ENCODE peak calls at places on chromosome 17, in ten cellular contexts. C is colonic mucosa, T is psoas muscle, P is ascending aorta, G is SJCRH30, S is H9, N is mammary epithelial cell, B is stomach, Z is lower lobe of right lung, U is fibroblast of lung. A is an unnamed sample.

GRCh38 chr17:40980117-40980516 is 4.0 kb downstream of the KRT40 start:
- DNase-seq in B (no peak), P (no peak), Z (no peak), T (no peak), C (no peak), U (no peak), N (no peak), G (no peak), S (no peak), A (no peak)

GRCh38 chr17:58105093-58105492 is 21.9 kb downstream of the DYNLL2 start:
- DNase-seq in P (no peak), Z (no peak), S (no peak), T (no peak), B (no peak), G (no peak), N (no peak), C (no peak), U (no peak), A (no peak)

GRCh38 chr17:60422162-60422665 is at the start of gene CHCT1:
- DNase-seq in B (no peak), P (peak; percentile 52), T (no peak), S (peak; percentile 73), U (no peak), G (no peak), Z (peak; percentile 67), N (no peak), C (no peak), A (no peak)

GRCh38 chr17:32609085-32609484 is 122.3 kb downstream of the CDK5R1 start:
- DNase-seq in U (peak; percentile 6), Z (peak; percentile 68), N (peak; percentile 69), S (no peak), T (peak; percentile 56), C (peak; percentile 24), G (peak; percentile 18), P (peak; percentile 67), B (peak; percentile 87), A (no peak)

GRCh38 chr17:60832206-60832605 is 154.6 kb downstream of the BCAS3 start:
- DNase-seq in N (no peak), Z (no peak), U (no peak), C (no peak), T (no peak), G (peak; percentile 6), S (no peak), B (no peak), P (no peak), A (no peak)

GRCh38 chr17:49456172-49456965 is 38.7 kb upstream of the NGFR start:
- DNase-seq in T (no peak), N (peak; percentile 65), G (peak; percentile 74), U (peak; percentile 77), P (no peak), S (no peak), B (no peak), Z (no peak), C (no peak), A (no peak)

GRCh38 chr17:82449883-82450356 is 632 bp downstream of the CYBC1 start:
- DNase-seq in B (no peak), C (peak; percentile 25), N (no peak), S (no peak), Z (no peak), U (no peak), G (no peak), T (no peak), P (no peak), A (no peak)

GRCh38 chr17:27741361-27741861 is 58.9 kb downstream of the NOS2 start:
- DNase-seq in B (no peak), Z (no peak), C (no peak), U (peak; percentile 3), P (no peak), T (no peak), G (no peak), S (peak; percentile 22), N (peak; percentile 8), A (no peak)

GRCh38 chr17:34757611-34758010 is 178.2 kb downstream of the TMEM132E start:
- DNase-seq in B (no peak), U (no peak), G (no peak), Z (no peak), N (no peak), C (no peak), S (peak; percentile 20), T (no peak), P (peak; percentile 24), A (no peak)

GRCh38 chr17:6780886-6781285 is 4.9 kb downstream of the FBXO39 start:
- DNase-seq in C (no peak), B (no peak), T (no peak), Z (no peak), S (no peak), P (no peak), N (no peak), G (no peak), U (no peak), A (no peak)

GRCh38 chr17:5864910-5865657 is 205.1 kb upstream of the WSCD1 start:
- DNase-seq in N (no peak), G (no peak), C (no peak), B (no peak), T (no peak), Z (no peak), S (peak; percentile 19), P (no peak), U (no peak), A (no peak)

DNA sequence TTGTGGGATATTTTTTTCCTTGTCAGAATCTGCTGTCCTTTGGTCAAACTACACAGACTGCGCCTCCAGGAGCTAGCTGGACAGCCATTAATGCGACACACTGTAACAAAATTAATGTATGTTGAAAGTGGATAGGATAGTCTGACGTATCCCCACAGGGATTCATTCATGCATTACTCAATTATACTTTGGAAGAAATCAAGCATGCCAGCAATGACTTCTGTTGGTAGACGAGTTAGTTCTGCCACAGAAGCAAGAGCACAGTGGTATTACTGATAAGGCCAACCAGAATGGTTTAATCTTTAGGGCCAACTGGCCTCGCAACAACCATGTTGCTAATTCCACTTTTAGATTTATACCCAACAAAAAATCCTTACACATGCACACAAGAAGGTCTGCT is 106.4 kb upstream of the TOB1 start:
- DNase-seq in T (no peak), G (no peak), U (no peak), C (no peak), B (no peak), S (no peak), Z (no peak), P (no peak), N (no peak), A (no peak)
- H3K4me1 ChIP-seq in T (peaks cover 4% of the 10 kb centered on the region), G (no peaks in the 10 kb centered on the region), U (no peaks in the 10 kb centered on the region), C (no peaks in the 10 kb centered on the region), B (peaks cover 4% of the 10 kb centered on the region), S (no peaks in the 10 kb centered on the region), Z (peaks cover 4% of the 10 kb centered on the region), P (peaks cover 13% of the 10 kb centered on the region), N (no peaks in the 10 kb centered on the region), A (peaks cover 4% of the 10 kb centered on the region)

GRCh38 chr17:66654341-66654740 is 180.6 kb upstream of the CACNG5 start:
- DNase-seq in S (no peak), N (peak; percentile 37), C (no peak), U (peak; percentile 64), T (no peak), G (peak; percentile 9), Z (no peak), P (no peak), B (no peak), A (no peak)
- H3K27me3 ChIP-seq in S (no peaks in the 10 kb centered on the region), N (no peaks in the 10 kb centered on the region), C (no peaks in the 10 kb centered on the region), U (no peaks in the 10 kb centered on the region), T (no peaks in the 10 kb centered on the region), G (no peaks in the 10 kb centered on the region), Z (no peaks in the 10 kb centered on the region), P (no peaks in the 10 kb centered on the region), B (no peaks in the 10 kb centered on the region), A (no peaks in the 10 kb centered on the region)

GRCh38 chr17:68598545-68598961 is 2.6 kb downstream of the FAM20A start:
- DNase-seq in B (no peak), G (no peak), Z (no peak), C (no peak), T (no peak), U (no peak), P (no peak), N (no peak), S (no peak), A (no peak)

GRCh38 chr17:68596411-68596945 is 4.7 kb downstream of the FAM20A start:
- DNase-seq in B (no peak), S (no peak), C (no peak), Z (no peak), T (peak; percentile 17), G (no peak), P (no peak), N (no peak), U (no peak), A (no peak)

GRCh38 chr17:68599873-68600122 is 1.4 kb downstream of the FAM20A start:
- DNase-seq in S (no peak), C (no peak), P (no peak), N (no peak), U (no peak), G (no peak), T (no peak), Z (no peak), B (no peak), A (no peak)

GRCh38 chr17:68599091-68599872 is 1.9 kb downstream of the FAM20A start:
- DNase-seq in U (peak; percentile 65), T (no peak), Z (no peak), G (no peak), B (no peak), C (no peak), P (no peak), S (no peak), N (no peak), A (no peak)

GRCh38 chr17:68598074-68598473 is 3.1 kb downstream of the FAM20A start:
- DNase-seq in G (no peak), U (no peak), S (no peak), N (no peak), T (no peak), P (no peak), C (no peak), Z (no peak), B (no peak), A (no peak)
- H3K27ac ChIP-seq in G (no peak overlapping the region), U (no peak overlapping the region), S (no peak overlapping the region), N (no peak overlapping the region), T (no peak overlapping the region), P (no peak overlapping the region), C (no peak overlapping the region), Z (peak overlapping the region; percentile 80), B (no peak overlapping the region), A (no peak overlapping the region)

DNA sequence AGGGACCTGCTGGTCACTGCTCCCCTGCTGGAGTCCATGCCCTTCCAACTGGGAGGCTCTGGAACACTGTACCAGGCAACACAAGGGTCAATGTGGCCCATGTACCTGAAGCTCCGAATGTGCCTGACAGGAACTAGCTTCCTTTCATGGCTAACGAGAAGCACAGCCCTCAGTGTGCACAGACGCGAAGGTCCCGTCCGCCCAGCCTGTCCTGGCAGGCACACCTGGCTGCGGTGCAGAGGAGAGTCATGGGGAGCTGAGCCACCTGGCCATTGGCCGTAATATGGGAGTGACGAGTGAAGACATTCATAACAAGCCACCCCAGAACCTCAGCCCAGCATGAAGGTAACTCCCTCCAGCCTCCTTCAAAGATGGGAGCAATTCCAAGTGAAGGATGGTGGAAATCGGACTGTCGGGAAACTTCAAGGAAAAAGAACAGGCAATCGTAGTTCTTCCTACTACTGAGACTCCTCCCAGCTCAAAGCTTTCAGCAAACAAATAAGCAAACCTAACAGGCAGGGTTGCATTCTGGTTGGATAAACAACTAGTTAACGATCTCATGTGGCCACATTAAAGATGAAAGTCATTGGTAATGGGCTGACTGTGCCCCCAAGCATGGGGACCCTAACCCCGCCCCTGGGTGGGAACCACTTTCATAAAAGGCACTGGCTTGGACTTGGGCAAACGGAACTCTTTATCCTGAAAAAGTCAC is 13.2 kb downstream of the TMEM11 start:
- DNase-seq in N (peak; percentile 63), C (no peak), Z (no peak), U (no peak), T (no peak), S (no peak), B (no peak), P (no peak), G (no peak), A (no peak)
- H3K4me1 ChIP-seq in N (peaks cover 31% of the 10 kb centered on the region), C (no peaks in the 10 kb centered on the region), Z (peaks cover 23% of the 10 kb centered on the region), U (no peaks in the 10 kb centered on the region), T (peaks cover 82% of the 10 kb centered on the region), S (peaks cover 13% of the 10 kb centered on the region), B (peaks cover 58% of the 10 kb centered on the region), P (peaks cover 32% of the 10 kb centered on the region), G (peaks cover 28% of the 10 kb centered on the region), A (no peaks in the 10 kb centered on the region)

GRCh38 chr17:36732351-36732750 is 131.0 kb downstream of the MRM1 start:
- DNase-seq in P (no peak), U (no peak), N (no peak), Z (no peak), B (no peak), C (no peak), G (no peak), S (no peak), T (no peak), A (no peak)
- H3K27me3 ChIP-seq in P (no peaks in the 10 kb centered on the region), U (peaks cover 12% of the 10 kb centered on the region), N (peaks cover 26% of the 10 kb centered on the region), Z (peaks cover 43% of the 10 kb centered on the region), B (peaks cover 90% of the 10 kb centered on the region), C (no peaks in the 10 kb centered on the region), G (peaks cover 19% of the 10 kb centered on the region), S (no peaks in the 10 kb centered on the region), T (peaks cover 42% of the 10 kb centered on the region), A (peaks cover 38% of the 10 kb centered on the region)

A was measured in RWPE2.